ENCODE peak calls at places on chromosomes 16 and 17, in eight cellular contexts. One of them, this sample, is unnamed.

GRCh38 chr17:80187090-80187489 is 17.3 kb downstream of the CARD14 start:
- DNase-seq in MV-4-11: peak; percentile 71
- DNase-seq in AG09309: peak; percentile 7
- DNase-seq in stimulated activated CD4-positive, alpha-beta T cell treated with anti-CD3 and anti-CD28 coated beads, Interleukin-15, amount 100 ng/mL, for 24 hours: no peak
- DNase-seq in fibroblast of mammary gland: peak; percentile 76
- DNase-seq in activated CD4-positive, alpha-beta T cell treated with anti-CD3 and anti-CD28 coated beads for 36 hours: no peak
- DNase-seq in cardiac muscle cell: no peak
- DNase-seq in DMS79 treated with DMSO at 0.1 percent for 48 hours: no peak
- DNase-seq in this sample: no peak

GRCh38 chr16:50509521-50510341 is 38.5 kb upstream of the NKD1 start:
- DNase-seq in stimulated activated CD4-positive, alpha-beta T cell treated with anti-CD3 and anti-CD28 coated beads, Interleukin-15, amount 100 ng/mL, for 24 hours: peak; percentile 53
- DNase-seq in MV-4-11: no peak
- DNase-seq in activated CD4-positive, alpha-beta T cell treated with anti-CD3 and anti-CD28 coated beads for 36 hours: peak; percentile 65
- DNase-seq in cardiac muscle cell: peak; percentile 8
- DNase-seq in DMS79 treated with DMSO at 0.1 percent for 48 hours: no peak
- DNase-seq in fibroblast of mammary gland: peak; percentile 13
- DNase-seq in AG09309: no peak
- DNase-seq in this sample: no peak

GRCh38 chr17:77435272-77436057 is 294.7 kb downstream of the SEC14L1 start:
- DNase-seq in fibroblast of mammary gland: no peak
- DNase-seq in AG09309: no peak
- DNase-seq in cardiac muscle cell: no peak
- DNase-seq in activated CD4-positive, alpha-beta T cell treated with anti-CD3 and anti-CD28 coated beads for 36 hours: peak; percentile 63
- DNase-seq in DMS79 treated with DMSO at 0.1 percent for 48 hours: no peak
- DNase-seq in stimulated activated CD4-positive, alpha-beta T cell treated with anti-CD3 and anti-CD28 coated beads, Interleukin-15, amount 100 ng/mL, for 24 hours: peak; percentile 55
- DNase-seq in MV-4-11: no peak
- DNase-seq in this sample: no peak

GRCh38 chr17:56902350-56902749 is 11.5 kb downstream of the TRIM25 start:
- DNase-seq in activated CD4-positive, alpha-beta T cell treated with anti-CD3 and anti-CD28 coated beads for 36 hours: no peak
- DNase-seq in fibroblast of mammary gland: peak; percentile 43
- DNase-seq in AG09309: no peak
- DNase-seq in stimulated activated CD4-positive, alpha-beta T cell treated with anti-CD3 and anti-CD28 coated beads, Interleukin-15, amount 100 ng/mL, for 24 hours: no peak
- DNase-seq in MV-4-11: no peak
- DNase-seq in DMS79 treated with DMSO at 0.1 percent for 48 hours: no peak
- DNase-seq in cardiac muscle cell: no peak
- DNase-seq in this sample: peak; percentile 58

GRCh38 chr17:65287040-65287439 is 149.9 kb downstream of the RGS9 start:
- DNase-seq in activated CD4-positive, alpha-beta T cell treated with anti-CD3 and anti-CD28 coated beads for 36 hours: no peak
- DNase-seq in AG09309: no peak
- DNase-seq in fibroblast of mammary gland: no peak
- DNase-seq in stimulated activated CD4-positive, alpha-beta T cell treated with anti-CD3 and anti-CD28 coated beads, Interleukin-15, amount 100 ng/mL, for 24 hours: no peak
- DNase-seq in cardiac muscle cell: peak; percentile 42
- DNase-seq in MV-4-11: no peak
- DNase-seq in DMS79 treated with DMSO at 0.1 percent for 48 hours: no peak
- DNase-seq in this sample: peak; percentile 61

GRCh38 chr16:86626284-86626683 is 47.9 kb downstream of the FOXL1 start:
- DNase-seq in AG09309: no peak
- DNase-seq in stimulated activated CD4-positive, alpha-beta T cell treated with anti-CD3 and anti-CD28 coated beads, Interleukin-15, amount 100 ng/mL, for 24 hours: no peak
- DNase-seq in cardiac muscle cell: no peak
- DNase-seq in DMS79 treated with DMSO at 0.1 percent for 48 hours: no peak
- DNase-seq in MV-4-11: no peak
- DNase-seq in fibroblast of mammary gland: no peak
- DNase-seq in activated CD4-positive, alpha-beta T cell treated with anti-CD3 and anti-CD28 coated beads for 36 hours: no peak
- DNase-seq in this sample: no peak

GRCh38 chr16:86649875-86650274 is 71.5 kb downstream of the FOXL1 start:
- DNase-seq in cardiac muscle cell: no peak
- DNase-seq in AG09309: no peak
- DNase-seq in stimulated activated CD4-positive, alpha-beta T cell treated with anti-CD3 and anti-CD28 coated beads, Interleukin-15, amount 100 ng/mL, for 24 hours: no peak
- DNase-seq in fibroblast of mammary gland: no peak
- DNase-seq in activated CD4-positive, alpha-beta T cell treated with anti-CD3 and anti-CD28 coated beads for 36 hours: no peak
- DNase-seq in MV-4-11: no peak
- DNase-seq in DMS79 treated with DMSO at 0.1 percent for 48 hours: no peak
- DNase-seq in this sample: no peak

GRCh38 chr17:43360376-43360738 is 38.4 kb upstream of the ARL4D start:
- DNase-seq in MV-4-11: peak; percentile 68
- DNase-seq in fibroblast of mammary gland: peak; percentile 97
- DNase-seq in activated CD4-positive, alpha-beta T cell treated with anti-CD3 and anti-CD28 coated beads for 36 hours: peak; percentile 77
- DNase-seq in stimulated activated CD4-positive, alpha-beta T cell treated with anti-CD3 and anti-CD28 coated beads, Interleukin-15, amount 100 ng/mL, for 24 hours: peak; percentile 79
- DNase-seq in cardiac muscle cell: no peak
- DNase-seq in DMS79 treated with DMSO at 0.1 percent for 48 hours: peak; percentile 77
- DNase-seq in AG09309: peak; percentile 62
- DNase-seq in this sample: no peak

GRCh38 chr16:67241008-67241900 is 6.0 kb downstream of the FHOD1 start:
- DNase-seq in cardiac muscle cell: no peak
- DNase-seq in activated CD4-positive, alpha-beta T cell treated with anti-CD3 and anti-CD28 coated beads for 36 hours: no peak
- DNase-seq in fibroblast of mammary gland: peak; percentile 93
- DNase-seq in stimulated activated CD4-positive, alpha-beta T cell treated with anti-CD3 and anti-CD28 coated beads, Interleukin-15, amount 100 ng/mL, for 24 hours: no peak
- DNase-seq in AG09309: peak; percentile 64
- DNase-seq in DMS79 treated with DMSO at 0.1 percent for 48 hours: no peak
- DNase-seq in MV-4-11: no peak
- DNase-seq in this sample: peak; percentile 68

GRCh38 chr17:6611231-6611630 is 29.3 kb downstream of the KIAA0753 start:
- DNase-seq in cardiac muscle cell: no peak
- DNase-seq in activated CD4-positive, alpha-beta T cell treated with anti-CD3 and anti-CD28 coated beads for 36 hours: no peak
- DNase-seq in MV-4-11: no peak
- DNase-seq in AG09309: no peak
- DNase-seq in stimulated activated CD4-positive, alpha-beta T cell treated with anti-CD3 and anti-CD28 coated beads, Interleukin-15, amount 100 ng/mL, for 24 hours: no peak
- DNase-seq in DMS79 treated with DMSO at 0.1 percent for 48 hours: no peak
- DNase-seq in fibroblast of mammary gland: no peak
- DNase-seq in this sample: no peak

GRCh38 chr16:89084411-89084810 is 9.2 kb upstream of the ACSF3 start:
- DNase-seq in MV-4-11: no peak
- DNase-seq in activated CD4-positive, alpha-beta T cell treated with anti-CD3 and anti-CD28 coated beads for 36 hours: no peak
- DNase-seq in DMS79 treated with DMSO at 0.1 percent for 48 hours: no peak
- DNase-seq in stimulated activated CD4-positive, alpha-beta T cell treated with anti-CD3 and anti-CD28 coated beads, Interleukin-15, amount 100 ng/mL, for 24 hours: no peak
- DNase-seq in AG09309: no peak
- DNase-seq in fibroblast of mammary gland: no peak
- DNase-seq in cardiac muscle cell: no peak
- DNase-seq in this sample: no peak

GRCh38 chr16:84460406-84461028 is 43.9 kb downstream of the MEAK7 start:
- DNase-seq in MV-4-11: no peak
- DNase-seq in stimulated activated CD4-positive, alpha-beta T cell treated with anti-CD3 and anti-CD28 coated beads, Interleukin-15, amount 100 ng/mL, for 24 hours: no peak
- DNase-seq in AG09309: no peak
- DNase-seq in cardiac muscle cell: no peak
- DNase-seq in DMS79 treated with DMSO at 0.1 percent for 48 hours: peak; percentile 14
- DNase-seq in fibroblast of mammary gland: no peak
- DNase-seq in activated CD4-positive, alpha-beta T cell treated with anti-CD3 and anti-CD28 coated beads for 36 hours: no peak
- DNase-seq in this sample: no peak

GRCh38 chr17:76560877-76561221 is 21.0 kb downstream of the PRCD start:
- DNase-seq in AG09309: no peak
- DNase-seq in MV-4-11: peak; percentile 18
- DNase-seq in stimulated activated CD4-positive, alpha-beta T cell treated with anti-CD3 and anti-CD28 coated beads, Interleukin-15, amount 100 ng/mL, for 24 hours: no peak
- DNase-seq in DMS79 treated with DMSO at 0.1 percent for 48 hours: no peak
- DNase-seq in fibroblast of mammary gland: no peak
- DNase-seq in activated CD4-positive, alpha-beta T cell treated with anti-CD3 and anti-CD28 coated beads for 36 hours: no peak
- DNase-seq in cardiac muscle cell: no peak
- DNase-seq in this sample: no peak

GRCh38 chr17:45809484-45809883 is 25.4 kb downstream of the CRHR1 start:
- DNase-seq in fibroblast of mammary gland: no peak
- DNase-seq in DMS79 treated with DMSO at 0.1 percent for 48 hours: no peak
- DNase-seq in stimulated activated CD4-positive, alpha-beta T cell treated with anti-CD3 and anti-CD28 coated beads, Interleukin-15, amount 100 ng/mL, for 24 hours: no peak
- DNase-seq in MV-4-11: no peak
- DNase-seq in cardiac muscle cell: no peak
- DNase-seq in AG09309: no peak
- DNase-seq in activated CD4-positive, alpha-beta T cell treated with anti-CD3 and anti-CD28 coated beads for 36 hours: no peak
- DNase-seq in this sample: no peak

GRCh38 chr16:88681709-88682451 is 4.4 kb downstream of the SNAI3 start:
- DNase-seq in stimulated activated CD4-positive, alpha-beta T cell treated with anti-CD3 and anti-CD28 coated beads, Interleukin-15, amount 100 ng/mL, for 24 hours: peak; percentile 84
- DNase-seq in fibroblast of mammary gland: no peak
- DNase-seq in cardiac muscle cell: no peak
- DNase-seq in AG09309: no peak
- DNase-seq in activated CD4-positive, alpha-beta T cell treated with anti-CD3 and anti-CD28 coated beads for 36 hours: peak; percentile 91
- DNase-seq in DMS79 treated with DMSO at 0.1 percent for 48 hours: no peak
- DNase-seq in MV-4-11: peak; percentile 98
- DNase-seq in this sample: no peak

GRCh38 chr17:6061290-6061689 is 8.9 kb upstream of the WSCD1 start:
- DNase-seq in activated CD4-positive, alpha-beta T cell treated with anti-CD3 and anti-CD28 coated beads for 36 hours: no peak
- DNase-seq in MV-4-11: no peak
- DNase-seq in AG09309: no peak
- DNase-seq in cardiac muscle cell: no peak
- DNase-seq in fibroblast of mammary gland: peak; percentile 54
- DNase-seq in stimulated activated CD4-positive, alpha-beta T cell treated with anti-CD3 and anti-CD28 coated beads, Interleukin-15, amount 100 ng/mL, for 24 hours: no peak
- DNase-seq in DMS79 treated with DMSO at 0.1 percent for 48 hours: no peak
- DNase-seq in this sample: no peak

GRCh38 chr17:78718575-78719209 is 63.4 kb downstream of the CYTH1 start:
- DNase-seq in cardiac muscle cell: no peak
- DNase-seq in stimulated activated CD4-positive, alpha-beta T cell treated with anti-CD3 and anti-CD28 coated beads, Interleukin-15, amount 100 ng/mL, for 24 hours: no peak
- DNase-seq in fibroblast of mammary gland: no peak
- DNase-seq in DMS79 treated with DMSO at 0.1 percent for 48 hours: no peak
- DNase-seq in activated CD4-positive, alpha-beta T cell treated with anti-CD3 and anti-CD28 coated beads for 36 hours: no peak
- DNase-seq in MV-4-11: peak; percentile 2
- DNase-seq in AG09309: no peak
- DNase-seq in this sample: no peak

GRCh38 chr16:35146723-35147458 is 1687.5 kb downstream of the TP53TG3F start:
- DNase-seq in cardiac muscle cell: no peak
- DNase-seq in MV-4-11: no peak
- DNase-seq in activated CD4-positive, alpha-beta T cell treated with anti-CD3 and anti-CD28 coated beads for 36 hours: no peak
- DNase-seq in fibroblast of mammary gland: no peak
- DNase-seq in AG09309: no peak
- DNase-seq in DMS79 treated with DMSO at 0.1 percent for 48 hours: no peak
- DNase-seq in stimulated activated CD4-positive, alpha-beta T cell treated with anti-CD3 and anti-CD28 coated beads, Interleukin-15, amount 100 ng/mL, for 24 hours: no peak
- DNase-seq in this sample: no peak

GRCh38 chr17:4331614-4332013 is 34.9 kb downstream of the UBE2G1 start:
- DNase-seq in stimulated activated CD4-positive, alpha-beta T cell treated with anti-CD3 and anti-CD28 coated beads, Interleukin-15, amount 100 ng/mL, for 24 hours: no peak
- DNase-seq in fibroblast of mammary gland: no peak
- DNase-seq in cardiac muscle cell: peak; percentile 29
- DNase-seq in AG09309: no peak
- DNase-seq in activated CD4-positive, alpha-beta T cell treated with anti-CD3 and anti-CD28 coated beads for 36 hours: no peak
- DNase-seq in MV-4-11: no peak
- DNase-seq in DMS79 treated with DMSO at 0.1 percent for 48 hours: no peak
- DNase-seq in this sample: no peak

GRCh38 chr16:47037746-47038458 is 64.4 kb upstream of the DNAJA2 start:
- DNase-seq in MV-4-11: peak; percentile 66
- DNase-seq in stimulated activated CD4-positive, alpha-beta T cell treated with anti-CD3 and anti-CD28 coated beads, Interleukin-15, amount 100 ng/mL, for 24 hours: peak; percentile 94
- DNase-seq in fibroblast of mammary gland: peak; percentile 66
- DNase-seq in DMS79 treated with DMSO at 0.1 percent for 48 hours: peak; percentile 11
- DNase-seq in cardiac muscle cell: peak; percentile 89
- DNase-seq in activated CD4-positive, alpha-beta T cell treated with anti-CD3 and anti-CD28 coated beads for 36 hours: peak; percentile 94
- DNase-seq in AG09309: peak; percentile 17
- DNase-seq in this sample: peak; percentile 77

GRCh38 chr17:50151937-50152547 is 1.6 kb upstream of the PPP1R9B start:
- DNase-seq in fibroblast of mammary gland: peak; percentile 86
- DNase-seq in MV-4-11: peak; percentile 85
- DNase-seq in DMS79 treated with DMSO at 0.1 percent for 48 hours: peak; percentile 81
- DNase-seq in AG09309: peak; percentile 48
- DNase-seq in cardiac muscle cell: peak; percentile 86
- DNase-seq in stimulated activated CD4-positive, alpha-beta T cell treated with anti-CD3 and anti-CD28 coated beads, Interleukin-15, amount 100 ng/mL, for 24 hours: peak; percentile 68
- DNase-seq in activated CD4-positive, alpha-beta T cell treated with anti-CD3 and anti-CD28 coated beads for 36 hours: peak; percentile 72
- DNase-seq in this sample: peak; percentile 68

GRCh38 chr16:77833906-77834599 is 45.7 kb downstream of the VAT1L start:
- DNase-seq in MV-4-11: peak; percentile 3
- DNase-seq in cardiac muscle cell: no peak
- DNase-seq in AG09309: peak; percentile 57
- DNase-seq in DMS79 treated with DMSO at 0.1 percent for 48 hours: no peak
- DNase-seq in fibroblast of mammary gland: peak; percentile 32
- DNase-seq in activated CD4-positive, alpha-beta T cell treated with anti-CD3 and anti-CD28 coated beads for 36 hours: no peak
- DNase-seq in stimulated activated CD4-positive, alpha-beta T cell treated with anti-CD3 and anti-CD28 coated beads, Interleukin-15, amount 100 ng/mL, for 24 hours: no peak
- DNase-seq in this sample: no peak

GRCh38 chr16:23821875-23822688 is 13.7 kb upstream of the PRKCB start:
- DNase-seq in DMS79 treated with DMSO at 0.1 percent for 48 hours: no peak
- DNase-seq in AG09309: no peak
- DNase-seq in fibroblast of mammary gland: no peak
- DNase-seq in stimulated activated CD4-positive, alpha-beta T cell treated with anti-CD3 and anti-CD28 coated beads, Interleukin-15, amount 100 ng/mL, for 24 hours: no peak
- DNase-seq in cardiac muscle cell: no peak
- DNase-seq in activated CD4-positive, alpha-beta T cell treated with anti-CD3 and anti-CD28 coated beads for 36 hours: no peak
- DNase-seq in MV-4-11: no peak
- DNase-seq in this sample: no peak

GRCh38 chr16:57645691-57646387 is 17.4 kb downstream of the ADGRG1 start:
- DNase-seq in DMS79 treated with DMSO at 0.1 percent for 48 hours: no peak
- DNase-seq in fibroblast of mammary gland: peak; percentile 69
- DNase-seq in activated CD4-positive, alpha-beta T cell treated with anti-CD3 and anti-CD28 coated beads for 36 hours: no peak
- DNase-seq in MV-4-11: no peak
- DNase-seq in stimulated activated CD4-positive, alpha-beta T cell treated with anti-CD3 and anti-CD28 coated beads, Interleukin-15, amount 100 ng/mL, for 24 hours: no peak
- DNase-seq in AG09309: no peak
- DNase-seq in cardiac muscle cell: no peak
- DNase-seq in this sample: peak; percentile 22

GRCh38 chr16:87955302-87956168 is 4.3 kb downstream of the BANP start:
- DNase-seq in DMS79 treated with DMSO at 0.1 percent for 48 hours: no peak
- DNase-seq in cardiac muscle cell: no peak
- DNase-seq in stimulated activated CD4-positive, alpha-beta T cell treated with anti-CD3 and anti-CD28 coated beads, Interleukin-15, amount 100 ng/mL, for 24 hours: no peak
- DNase-seq in AG09309: no peak
- DNase-seq in MV-4-11: peak; percentile 60
- DNase-seq in activated CD4-positive, alpha-beta T cell treated with anti-CD3 and anti-CD28 coated beads for 36 hours: peak; percentile 59
- DNase-seq in fibroblast of mammary gland: peak; percentile 71
- DNase-seq in this sample: no peak

GRCh38 chr17:61720016-61720795 is 129.2 kb upstream of the NACA2 start:
- DNase-seq in DMS79 treated with DMSO at 0.1 percent for 48 hours: no peak
- DNase-seq in stimulated activated CD4-positive, alpha-beta T cell treated with anti-CD3 and anti-CD28 coated beads, Interleukin-15, amount 100 ng/mL, for 24 hours: no peak
- DNase-seq in MV-4-11: no peak
- DNase-seq in activated CD4-positive, alpha-beta T cell treated with anti-CD3 and anti-CD28 coated beads for 36 hours: no peak
- DNase-seq in fibroblast of mammary gland: peak; percentile 5
- DNase-seq in AG09309: no peak
- DNase-seq in cardiac muscle cell: no peak
- DNase-seq in this sample: no peak

GRCh38 chr16:48113471-48113870 is 42.3 kb downstream of the ABCC12 start:
- DNase-seq in stimulated activated CD4-positive, alpha-beta T cell treated with anti-CD3 and anti-CD28 coated beads, Interleukin-15, amount 100 ng/mL, for 24 hours: no peak
- DNase-seq in fibroblast of mammary gland: no peak
- DNase-seq in cardiac muscle cell: no peak
- DNase-seq in AG09309: no peak
- DNase-seq in MV-4-11: no peak
- DNase-seq in activated CD4-positive, alpha-beta T cell treated with anti-CD3 and anti-CD28 coated beads for 36 hours: no peak
- DNase-seq in DMS79 treated with DMSO at 0.1 percent for 48 hours: no peak
- DNase-seq in this sample: no peak

GRCh38 chr17:22669721-22670120 is 977.4 kb downstream of the KCNJ18 start:
- DNase-seq in activated CD4-positive, alpha-beta T cell treated with anti-CD3 and anti-CD28 coated beads for 36 hours: no peak
- DNase-seq in DMS79 treated with DMSO at 0.1 percent for 48 hours: no peak
- DNase-seq in AG09309: no peak
- DNase-seq in MV-4-11: no peak
- DNase-seq in fibroblast of mammary gland: peak; percentile 1
- DNase-seq in stimulated activated CD4-positive, alpha-beta T cell treated with anti-CD3 and anti-CD28 coated beads, Interleukin-15, amount 100 ng/mL, for 24 hours: no peak
- DNase-seq in cardiac muscle cell: no peak
- DNase-seq in this sample: no peak

GRCh38 chr17:6110088-6110487 is 39.9 kb downstream of the WSCD1 start:
- DNase-seq in activated CD4-positive, alpha-beta T cell treated with anti-CD3 and anti-CD28 coated beads for 36 hours: no peak
- DNase-seq in fibroblast of mammary gland: no peak
- DNase-seq in DMS79 treated with DMSO at 0.1 percent for 48 hours: no peak
- DNase-seq in MV-4-11: no peak
- DNase-seq in AG09309: no peak
- DNase-seq in stimulated activated CD4-positive, alpha-beta T cell treated with anti-CD3 and anti-CD28 coated beads, Interleukin-15, amount 100 ng/mL, for 24 hours: peak; percentile 7
- DNase-seq in cardiac muscle cell: no peak
- DNase-seq in this sample: no peak

GRCh38 chr16:28538733-28539596 is at the start of gene NUPR1:
- DNase-seq in MV-4-11: no peak
- DNase-seq in activated CD4-positive, alpha-beta T cell treated with anti-CD3 and anti-CD28 coated beads for 36 hours: no peak
- DNase-seq in DMS79 treated with DMSO at 0.1 percent for 48 hours: no peak
- DNase-seq in cardiac muscle cell: no peak
- DNase-seq in stimulated activated CD4-positive, alpha-beta T cell treated with anti-CD3 and anti-CD28 coated beads, Interleukin-15, amount 100 ng/mL, for 24 hours: no peak
- DNase-seq in fibroblast of mammary gland: peak; percentile 99
- DNase-seq in AG09309: peak; percentile 97
- DNase-seq in this sample: no peak

GRCh38 chr17:19440421-19440820 is 29.4 kb downstream of the RNF112 start:
- DNase-seq in MV-4-11: no peak
- DNase-seq in stimulated activated CD4-positive, alpha-beta T cell treated with anti-CD3 and anti-CD28 coated beads, Interleukin-15, amount 100 ng/mL, for 24 hours: peak; percentile 25
- DNase-seq in fibroblast of mammary gland: no peak
- DNase-seq in AG09309: no peak
- DNase-seq in activated CD4-positive, alpha-beta T cell treated with anti-CD3 and anti-CD28 coated beads for 36 hours: peak; percentile 42
- DNase-seq in cardiac muscle cell: no peak
- DNase-seq in DMS79 treated with DMSO at 0.1 percent for 48 hours: no peak
- DNase-seq in this sample: no peak

GRCh38 chr17:45883063-45883462 is 11.3 kb upstream of the MAPT start:
- DNase-seq in DMS79 treated with DMSO at 0.1 percent for 48 hours: no peak
- DNase-seq in AG09309: no peak
- DNase-seq in activated CD4-positive, alpha-beta T cell treated with anti-CD3 and anti-CD28 coated beads for 36 hours: no peak
- DNase-seq in MV-4-11: no peak
- DNase-seq in stimulated activated CD4-positive, alpha-beta T cell treated with anti-CD3 and anti-CD28 coated beads, Interleukin-15, amount 100 ng/mL, for 24 hours: no peak
- DNase-seq in fibroblast of mammary gland: no peak
- DNase-seq in cardiac muscle cell: no peak
- DNase-seq in this sample: no peak

GRCh38 chr16:53743149-53743566 is 39.2 kb downstream of the FTO start:
- DNase-seq in cardiac muscle cell: no peak
- DNase-seq in MV-4-11: peak; percentile 22
- DNase-seq in activated CD4-positive, alpha-beta T cell treated with anti-CD3 and anti-CD28 coated beads for 36 hours: peak; percentile 48
- DNase-seq in AG09309: no peak
- DNase-seq in fibroblast of mammary gland: peak; percentile 51
- DNase-seq in DMS79 treated with DMSO at 0.1 percent for 48 hours: no peak
- DNase-seq in stimulated activated CD4-positive, alpha-beta T cell treated with anti-CD3 and anti-CD28 coated beads, Interleukin-15, amount 100 ng/mL, for 24 hours: peak; percentile 35
- DNase-seq in this sample: no peak

GRCh38 chr16:57299009-57299718 is 14.7 kb upstream of the PLLP start:
- DNase-seq in cardiac muscle cell: no peak
- DNase-seq in AG09309: no peak
- DNase-seq in activated CD4-positive, alpha-beta T cell treated with anti-CD3 and anti-CD28 coated beads for 36 hours: no peak
- DNase-seq in stimulated activated CD4-positive, alpha-beta T cell treated with anti-CD3 and anti-CD28 coated beads, Interleukin-15, amount 100 ng/mL, for 24 hours: peak; percentile 62
- DNase-seq in MV-4-11: no peak
- DNase-seq in DMS79 treated with DMSO at 0.1 percent for 48 hours: no peak
- DNase-seq in fibroblast of mammary gland: peak; percentile 78
- DNase-seq in this sample: peak; percentile 66